ENCODE peak calls at places on chromosomes 7 and 10, in six cellular contexts. D, P, N, I, V and W are unnamed samples.

GRCh38 chr7:95865716-95866371 is 93.5 kb downstream of the DYNC1I1 start:
- DNase-seq in D (no peak), P (no peak), N (no peak), I (no peak), V (no peak), W (no peak)

GRCh38 chr7:21076054-21076453 is 289.4 kb upstream of the SP8 start:
- DNase-seq in D (peak; percentile 83), P (no peak), N (no peak), I (no peak), V (no peak), W (no peak)

GRCh38 chr7:76338298-76339084 is 20.3 kb downstream of the YWHAG start:
- DNase-seq in D (no peak), P (no peak), N (no peak), I (no peak), V (no peak), W (peak; percentile 71)

GRCh38 chr10:118373786-118374185 is 31.7 kb upstream of the FAM204A start:
- DNase-seq in D (no peak), P (no peak), N (no peak), I (no peak), V (no peak), W (peak; percentile 34)

GRCh38 chr7:14892961-14893360 is 9.6 kb downstream of the DGKB start:
- DNase-seq in D (no peak), P (no peak), N (no peak), I (no peak), V (no peak), W (peak; percentile 56)

GRCh38 chr7:41694490-41694889 is 8.4 kb downstream of the INHBA start:
- DNase-seq in D (no peak), P (no peak), N (no peak), I (no peak), V (no peak), W (no peak)

GRCh38 chr10:29431711-29432110 is 142.8 kb downstream of the LYZL1 start:
- DNase-seq in D (no peak), P (no peak), N (no peak), I (no peak), V (no peak), W (no peak)

GRCh38 chr7:106501605-106502580 is 159.1 kb downstream of the CCDC71L start:
- DNase-seq in D (no peak), P (no peak), N (no peak), I (no peak), V (no peak), W (no peak)

GRCh38 chr10:77846718-77847311 is 79.7 kb downstream of the DLG5 start:
- DNase-seq in D (peak; percentile 87), P (peak; percentile 76), N (peak; percentile 75), I (peak; percentile 87), V (peak; percentile 68), W (peak; percentile 41)

GRCh38 chr10:121325490-121326231 is 272.6 kb downstream of the FGFR2 start:
- DNase-seq in D (no peak), P (no peak), N (no peak), I (no peak), V (no peak), W (no peak)

GRCh38 chr7:137762334-137762733 is 84.4 kb downstream of the DGKI start:
- DNase-seq in D (no peak), P (no peak), N (no peak), I (no peak), V (no peak), W (no peak)

GRCh38 chr10:12587408-12587807 is 238.1 kb downstream of the CAMK1D start:
- DNase-seq in D (no peak), P (no peak), N (no peak), I (no peak), V (no peak), W (no peak)

GRCh38 chr10:45596556-45596955 is 76.0 kb downstream of the ZFAND4 start:
- DNase-seq in D (no peak), P (no peak), N (no peak), I (no peak), V (no peak), W (no peak)

GRCh38 chr7:14691597-14692203 is 210.9 kb downstream of the DGKB start:
- DNase-seq in D (peak; percentile 46), P (peak; percentile 59), N (peak; percentile 14), I (peak; percentile 62), V (peak; percentile 1), W (no peak)

GRCh38 chr10:29257106-29257783 is 31.6 kb upstream of the LYZL1 start:
- DNase-seq in D (no peak), P (no peak), N (no peak), I (no peak), V (no peak), W (peak; percentile 51)

GRCh38 chr7:5635461-5636445 is 145.7 kb downstream of the RNF216 start:
- DNase-seq in D (no peak), P (no peak), N (peak; percentile 65), I (no peak), V (no peak), W (no peak)

GRCh38 chr7:66682350-66683093 is 53.8 kb downstream of the KCTD7 start:
- DNase-seq in D (peak; percentile 39), P (peak; percentile 24), N (no peak), I (peak; percentile 45), V (no peak), W (peak; percentile 2)

GRCh38 chr10:132813001-132813401 is 27.1 kb upstream of the NKX6-2 start:
- DNase-seq in D (no peak), P (no peak), N (no peak), I (no peak), V (no peak), W (no peak)

GRCh38 chr7:43038229-43038628 is 74.2 kb upstream of the HECW1 start:
- DNase-seq in D (no peak), P (no peak), N (no peak), I (no peak), V (no peak), W (peak; percentile 51)

GRCh38 chr10:44890721-44891550 is 20.2 kb upstream of the TMEM72 start:
- DNase-seq in D (peak; percentile 84), P (no peak), N (no peak), I (no peak), V (no peak), W (no peak)

GRCh38 chr7:45112648-45113047 is 1.2 kb upstream of the TBRG4 start:
- DNase-seq in D (no peak), P (no peak), N (no peak), I (no peak), V (no peak), W (peak; percentile 65)

GRCh38 chr10:131260031-131260430 is 51.5 kb downstream of the TCERG1L start:
- DNase-seq in D (no peak), P (no peak), N (no peak), I (no peak), V (no peak), W (no peak)

GRCh38 chr7:17524746-17525145 is 226.3 kb downstream of the AHR start:
- DNase-seq in D (no peak), P (no peak), N (no peak), I (no peak), V (no peak), W (no peak)

GRCh38 chr7:104772405-104772821 is 241.6 kb upstream of the KMT2E start:
- DNase-seq in D (no peak), P (no peak), N (no peak), I (no peak), V (no peak), W (no peak)

GRCh38 chr7:51006483-51007235 is 224.0 kb upstream of the GRB10 start:
- DNase-seq in D (no peak), P (no peak), N (no peak), I (no peak), V (no peak), W (no peak)

GRCh38 chr7:143504215-143504936 is 26.7 kb downstream of the TAS2R41 start:
- DNase-seq in D (no peak), P (no peak), N (no peak), I (no peak), V (no peak), W (peak; percentile 57)